ENCODE peak calls at places on chromosomes 7 and 10, in ten cellular contexts. D is spleen; C is NCI-H1930; S is fibroblast of mammary gland; A is NCI-H146; U is stimulated activated CD4-positive, alpha-beta T cell treated with anti-CD3 and anti-CD28 coated beads, Interleukin-2, amount 100 ng/mL, for 24 hours; Y is NCI-H345; J is thoracic aorta; Z is DMS79 treated with DMSO at 0.1 percent for 48 hours; V is activated CD4-positive, alpha-beta T cell treated with anti-CD3 and anti-CD28 coated beads for 24 hours. R is an unnamed sample.

GRCh38 chr10:60367014-60367413 is 22.7 kb downstream of the ANK3 start:
- DNase-seq in C (no peak), J (no peak), Y (no peak), D (no peak), U (no peak), A (no peak), S (no peak), Z (no peak), V (no peak), R (peak)

GRCh38 chr10:73773152-73773879 is 8.5 kb upstream of the CHCHD1 start:
- DNase-seq in Y (no peak), V (no peak), A (peak), Z (no peak), S (peak), D (no peak), C (no peak), J (no peak), U (peak), R (no peak)

GRCh38 chr7:149704507-149704906 is 68.9 kb downstream of the ZNF467 start:
- DNase-seq in D (no peak), S (no peak), U (no peak), V (no peak), Y (no peak), C (no peak), J (no peak), A (no peak), Z (no peak), R (peak)

GRCh38 chr10:77162697-77163096 is 474.9 kb downstream of the KCNMA1 start:
- DNase-seq in Z (no peak), S (peak), C (no peak), D (no peak), A (peak), J (no peak), V (no peak), U (no peak), Y (no peak), R (peak)

GRCh38 chr10:50585921-50586739 is 37.6 kb downstream of the SGMS1 start:
- DNase-seq in C (no peak), V (no peak), Z (no peak), S (peak), U (no peak), Y (no peak), A (no peak), J (no peak), D (no peak), R (peak)

GRCh38 chr10:18753496-18753895 is 94.3 kb downstream of the ARL5B start:
- DNase-seq in D (no peak), C (no peak), Y (no peak), Z (no peak), S (no peak), A (peak), V (no peak), U (no peak), J (no peak), R (no peak)

GRCh38 chr10:91349381-91349780 is 60.8 kb upstream of the HECTD2 start:
- DNase-seq in Z (no peak), V (no peak), C (no peak), J (peak), D (no peak), A (no peak), U (no peak), S (peak), Y (no peak), R (peak)

GRCh38 chr10:131736321-131736980 is 164.4 kb upstream of the PPP2R2D start:
- DNase-seq in C (no peak), U (no peak), D (peak), S (no peak), J (no peak), Y (no peak), V (no peak), A (no peak), Z (no peak), R (no peak)

GRCh38 chr7:11133436-11133959 is 159.8 kb downstream of the PHF14 start:
- DNase-seq in V (no peak), Y (no peak), A (no peak), C (no peak), U (no peak), S (no peak), Z (no peak), D (no peak), J (no peak), R (no peak)

GRCh38 chr10:110864662-110865140 is 7.0 kb upstream of the PDCD4 start:
- DNase-seq in S (peak), Y (no peak), U (no peak), Z (no peak), V (peak), A (no peak), D (no peak), C (no peak), J (no peak), R (no peak)

GRCh38 chr7:155993420-155994252 is 181.4 kb upstream of the SHH start:
- DNase-seq in U (no peak), J (no peak), V (no peak), Z (no peak), Y (no peak), S (no peak), D (no peak), A (no peak), C (no peak), R (no peak)

GRCh38 chr7:4675771-4676373 is 6.2 kb upstream of the FOXK1 start:
- DNase-seq in D (no peak), V (no peak), J (no peak), U (no peak), Y (no peak), Z (no peak), S (no peak), C (no peak), A (no peak), R (no peak)

GRCh38 chr10:23096814-23097549 is 1.6 kb downstream of the MSRB2 start:
- DNase-seq in S (peak), Z (peak), D (no peak), A (no peak), J (no peak), U (no peak), C (no peak), V (no peak), Y (peak), R (peak)

GRCh38 chr10:7436490-7437100 is 25.8 kb upstream of the SFMBT2 start:
- DNase-seq in J (no peak), A (no peak), Z (no peak), Y (no peak), C (no peak), S (peak), U (no peak), V (no peak), D (no peak), R (no peak)

GRCh38 chr10:89644691-89644966 is 413 bp downstream of the PANK1 start:
- DNase-seq in U (no peak), D (peak), A (no peak), C (no peak), J (no peak), S (no peak), Z (no peak), Y (no peak), V (peak), R (no peak)

GRCh38 chr10:7192831-7193348 is 217.9 kb downstream of the SFMBT2 start:
- DNase-seq in A (no peak), S (no peak), Z (no peak), V (no peak), Y (no peak), J (no peak), U (peak), C (no peak), D (no peak), R (no peak)

GRCh38 chr7:4791738-4792536 is 16.5 kb downstream of the AP5Z1 start:
- DNase-seq in D (peak), S (peak), J (no peak), V (peak), U (peak), Y (peak), A (peak), C (peak), Z (no peak), R (peak)

GRCh38 chr10:59586407-59586891 is 123.2 kb downstream of the SLC16A9 start:
- DNase-seq in C (no peak), J (no peak), V (no peak), Z (no peak), D (no peak), Y (no peak), A (no peak), U (no peak), S (no peak), R (no peak)

GRCh38 chr10:28331821-28332220 is 29.0 kb upstream of the MPP7 start:
- DNase-seq in Z (no peak), S (peak), U (no peak), V (no peak), C (no peak), J (no peak), D (no peak), Y (no peak), A (no peak), R (peak)

GRCh38 chr10:84269773-84270172 is 24.9 kb downstream of the RGR start:
- DNase-seq in Z (no peak), A (no peak), J (no peak), V (no peak), S (peak), C (no peak), U (no peak), D (no peak), Y (no peak), R (peak)

GRCh38 chr10:50248598-50248997 is 2.7 kb downstream of the ASAH2 start:
- DNase-seq in U (no peak), C (no peak), S (no peak), D (no peak), A (no peak), V (no peak), J (no peak), Z (no peak), Y (no peak), R (no peak)

GRCh38 chr10:114623661-114624294 is 34.3 kb downstream of the ABLIM1 start:
- DNase-seq in D (no peak), V (no peak), A (peak), Y (peak), U (no peak), S (peak), C (no peak), Z (no peak), J (no peak), R (peak)

GRCh38 chr7:56287429-56288138 is 171.4 kb upstream of the NUPR2 start:
- DNase-seq in A (no peak), S (no peak), V (no peak), Z (peak), Y (no peak), U (no peak), C (peak), J (peak), D (peak), R (no peak)

GRCh38 chr7:151135866-151136514 is 31.5 kb downstream of the GBX1 start:
- DNase-seq in Z (no peak), S (no peak), C (no peak), J (no peak), D (peak), A (no peak), U (no peak), Y (no peak), V (no peak), R (no peak)

GRCh38 chr10:70458329-70459060 is 17.0 kb upstream of the NODAL start:
- DNase-seq in Y (no peak), U (peak), S (peak), V (no peak), Z (no peak), A (peak), C (no peak), J (peak), D (peak), R (peak)

GRCh38 chr10:44880090-44880715 is 30.9 kb upstream of the TMEM72 start:
- DNase-seq in A (no peak), J (no peak), S (no peak), V (no peak), C (no peak), U (no peak), D (no peak), Y (no peak), Z (no peak), R (no peak)

GRCh38 chr7:116524609-116525297 is at the start of gene CAV1:
- DNase-seq in C (no peak), A (peak), S (peak), D (peak), Y (peak), Z (no peak), V (no peak), J (peak), U (peak), R (peak)

GRCh38 chr7:1819258-1819841 is 149.3 kb downstream of the ELFN1 start:
- DNase-seq in C (no peak), Y (no peak), A (no peak), Z (no peak), S (no peak), J (no peak), V (no peak), D (peak), U (peak), R (no peak)

GRCh38 chr7:33183504-33183903 is 54.1 kb downstream of the BBS9 start:
- DNase-seq in C (no peak), A (no peak), D (no peak), Y (no peak), V (no peak), U (no peak), S (peak), Z (no peak), J (no peak), R (no peak)

GRCh38 chr10:78700816-78701520 is 367.8 kb upstream of the ZMIZ1 start:
- DNase-seq in V (no peak), C (no peak), S (no peak), U (no peak), J (no peak), Y (no peak), Z (no peak), A (no peak), D (no peak), R (no peak)